ENCODE peak calls at places on chromosomes 6 and 20, in five cellular contexts. One of them, this sample, is unnamed.

GRCh38 chr6:122788663-122789062 is 395 bp upstream of the SMPDL3A start:
- DNase-seq in GM12878: no peak
- DNase-seq in HepG2: no peak
- DNase-seq in H1: no peak
- DNase-seq in K562: no peak
- DNase-seq in this sample: no peak

GRCh38 chr6:124002377-124003081 is 198.9 kb downstream of the NKAIN2 start:
- DNase-seq in H1: no peak
- DNase-seq in GM12878: no peak
- DNase-seq in HepG2: no peak
- DNase-seq in K562: no peak
- DNase-seq in this sample: no peak

GRCh38 chr6:159180001-159180400 is 10.8 kb downstream of the FNDC1 start:
- DNase-seq in H1: no peak
- DNase-seq in HepG2: no peak
- DNase-seq in GM12878: no peak
- DNase-seq in K562: no peak
- DNase-seq in this sample: no peak

GRCh38 chr20:51596656-51597388 is 54.3 kb upstream of the NFATC2 start:
- DNase-seq in K562: no peak
- DNase-seq in HepG2: no peak
- DNase-seq in GM12878: no peak
- DNase-seq in H1: no peak
- DNase-seq in this sample: no peak

GRCh38 chr6:131159578-131159977 is 24.3 kb downstream of the AKAP7 start:
- DNase-seq in K562: no peak
- DNase-seq in HepG2: no peak
- DNase-seq in GM12878: no peak
- DNase-seq in H1: no peak
- DNase-seq in this sample: no peak

GRCh38 chr6:81749704-81750103 is 2.8 kb downstream of the TENT5A start:
- DNase-seq in H1: no peak
- DNase-seq in K562: no peak
- DNase-seq in GM12878: no peak
- DNase-seq in HepG2: no peak
- DNase-seq in this sample: no peak

GRCh38 chr20:13232999-13233398 is 11.9 kb downstream of the ISM1 start:
- DNase-seq in K562: no peak
- DNase-seq in GM12878: no peak
- DNase-seq in H1: no peak
- DNase-seq in HepG2: no peak
- DNase-seq in this sample: no peak

GRCh38 chr6:102841055-102841454 is 1447.5 kb downstream of the GRIK2 start:
- DNase-seq in GM12878: no peak
- DNase-seq in H1: no peak
- DNase-seq in HepG2: no peak
- DNase-seq in K562: no peak
- DNase-seq in this sample: no peak

GRCh38 chr6:31351734-31352496 is 5.1 kb downstream of the HLA-B start:
- DNase-seq in GM12878: no peak
- DNase-seq in HepG2: no peak
- DNase-seq in H1: no peak
- DNase-seq in K562: no peak
- DNase-seq in this sample: no peak

GRCh38 chr6:29834564-29835436 is 7.2 kb downstream of the HLA-G start:
- DNase-seq in H1: peak
- DNase-seq in HepG2: no peak
- DNase-seq in K562: peak
- DNase-seq in GM12878: no peak
- DNase-seq in this sample: no peak

GRCh38 chr6:151493495-151494234 is at the start of gene CCDC170:
- DNase-seq in H1: peak
- DNase-seq in GM12878: no peak
- DNase-seq in HepG2: peak
- DNase-seq in K562: no peak
- DNase-seq in this sample: peak

GRCh38 chr6:153090241-153090930 is 40.7 kb downstream of the RGS17 start:
- DNase-seq in H1: no peak
- DNase-seq in HepG2: no peak
- DNase-seq in GM12878: no peak
- DNase-seq in K562: no peak
- DNase-seq in this sample: no peak

GRCh38 chr6:42834056-42834455 is 45.4 kb upstream of the RPL7L1 start:
- DNase-seq in K562: no peak
- DNase-seq in GM12878: no peak
- DNase-seq in HepG2: no peak
- DNase-seq in H1: no peak
- DNase-seq in this sample: no peak

GRCh38 chr20:49534314-49534713 is 33.6 kb downstream of the PTGIS start:
- DNase-seq in H1: peak
- DNase-seq in K562: peak
- DNase-seq in HepG2: peak
- DNase-seq in GM12878: peak
- DNase-seq in this sample: peak

GRCh38 chr20:10565922-10566897 is 107.6 kb downstream of the JAG1 start:
- DNase-seq in GM12878: no peak
- DNase-seq in K562: no peak
- DNase-seq in H1: no peak
- DNase-seq in HepG2: peak
- DNase-seq in this sample: no peak

GRCh38 chr6:168852336-168852884 is 401.2 kb downstream of the THBS2 start:
- DNase-seq in K562: no peak
- DNase-seq in H1: no peak
- DNase-seq in GM12878: no peak
- DNase-seq in HepG2: no peak
- DNase-seq in this sample: no peak

GRCh38 chr6:35096129-35096852 is 44.8 kb downstream of the TCP11 start:
- DNase-seq in GM12878: no peak
- DNase-seq in K562: no peak
- DNase-seq in H1: no peak
- DNase-seq in HepG2: peak
- DNase-seq in this sample: peak

DNA sequence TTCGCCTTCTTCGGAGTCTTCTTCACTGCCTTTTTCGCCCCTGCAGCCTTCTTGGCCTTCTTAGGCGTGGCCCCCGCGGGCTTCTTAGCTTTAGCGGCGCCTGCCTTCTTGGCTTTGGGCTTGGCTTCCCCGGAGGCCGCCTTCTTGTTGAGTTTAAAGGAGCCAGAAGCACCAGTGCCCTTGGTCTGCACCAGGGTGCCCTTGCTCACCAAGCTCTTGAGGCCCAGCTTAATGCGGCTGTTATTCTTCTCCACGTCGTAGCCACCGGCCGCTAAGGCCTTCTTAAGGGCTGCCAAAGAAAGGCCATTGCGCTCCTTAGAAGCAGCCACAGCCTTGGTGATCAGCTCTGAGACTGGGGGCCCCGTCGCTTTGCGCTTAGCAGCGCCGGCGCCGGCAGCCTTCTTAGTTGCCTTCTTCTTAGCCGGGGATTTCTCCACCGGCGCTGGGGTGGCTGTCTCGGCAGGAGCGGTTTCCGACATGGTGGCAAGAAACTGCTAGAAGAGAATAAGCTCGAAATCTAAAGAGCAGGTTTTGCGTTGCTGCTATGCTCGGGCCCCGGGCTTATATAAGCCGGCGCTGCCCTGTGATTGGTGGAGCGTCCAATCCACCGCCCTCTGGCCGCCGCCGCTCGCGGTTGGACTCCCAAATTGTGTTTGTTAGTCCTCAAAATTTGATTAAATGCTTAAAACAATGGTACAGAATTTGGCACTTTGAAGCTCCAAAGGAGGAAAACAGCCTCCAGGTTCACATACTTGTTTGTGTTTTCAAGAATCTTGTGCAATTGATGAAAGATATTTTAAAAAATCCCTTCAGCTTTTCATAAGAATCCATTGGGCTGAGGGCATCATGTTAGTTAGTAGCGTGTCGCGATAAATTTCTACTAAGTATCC is 44.9 kb downstream of the OR2B2 start:
- DNase-seq in HepG2: peak
- DNase-seq in K562: peak
- DNase-seq in GM12878: peak
- DNase-seq in H1: peak
- DNase-seq in this sample: no peak
- TF ChIP-seq KDM1A in HepG2: no peak
- TF ChIP-seq KDM1A in K562: no peak
- TF ChIP-seq KDM1A in GM12878: no peak
- TF ChIP-seq KDM1A in H1: no peak
- TF ChIP-seq KDM1A in this sample: no peak

DNA sequence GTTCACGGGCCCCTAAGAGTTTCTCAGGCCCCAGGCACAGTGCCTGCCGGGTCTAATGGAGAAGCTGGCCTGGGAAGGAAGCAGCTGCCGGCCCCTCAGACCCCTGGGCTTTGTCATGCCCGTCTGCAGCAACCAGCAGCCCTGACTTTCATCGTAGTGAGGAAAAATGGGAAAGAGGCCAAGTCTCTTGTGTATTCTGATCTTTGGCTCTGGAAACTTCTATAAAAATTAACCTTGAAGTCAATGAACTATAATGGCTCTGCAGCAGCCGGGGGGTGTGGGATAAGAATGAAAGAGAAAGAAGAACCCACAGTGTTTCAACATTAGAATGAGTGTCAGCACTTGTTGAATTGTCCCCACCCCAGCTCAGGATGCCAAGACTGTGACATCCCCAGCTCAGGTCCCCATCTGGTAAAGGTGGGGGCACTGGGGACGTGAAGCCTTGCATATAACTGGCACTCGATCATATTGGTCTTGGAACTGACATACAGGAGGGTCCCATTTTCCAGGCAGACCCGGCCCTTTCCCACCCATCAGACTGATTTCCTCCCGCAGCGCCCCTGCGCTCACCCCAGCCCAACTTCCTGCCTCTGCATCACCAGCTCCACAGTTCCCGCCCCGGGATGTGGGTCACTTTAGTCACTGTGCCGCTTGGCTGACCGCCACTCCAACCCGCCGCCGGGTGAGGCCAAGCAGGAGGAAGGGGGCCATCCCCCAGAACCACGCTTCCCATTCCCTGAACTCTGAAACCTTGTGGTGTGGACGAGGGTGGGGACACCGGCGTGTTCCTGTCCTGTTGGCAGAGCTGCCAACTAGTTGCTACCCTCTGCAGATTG is 12.7 kb downstream of the TGM2 start:
- DNase-seq in K562: no peak
- DNase-seq in HepG2: peak
- DNase-seq in H1: no peak
- DNase-seq in GM12878: peak
- DNase-seq in this sample: peak
- TF ChIP-seq HDAC2 in K562: no peak
- TF ChIP-seq HDAC2 in HepG2: no peak
- TF ChIP-seq HDAC2 in H1: no peak
- TF ChIP-seq HDAC2 in GM12878: no peak
- TF ChIP-seq HDAC2 in this sample: no peak

GRCh38 chr20:24631173-24631505 is 161.7 kb downstream of the SYNDIG1 start:
- DNase-seq in GM12878: no peak
- DNase-seq in K562: no peak
- DNase-seq in H1: peak
- DNase-seq in HepG2: no peak
- DNase-seq in this sample: no peak

GRCh38 chr20:24633521-24633920 is 164.1 kb downstream of the SYNDIG1 start:
- DNase-seq in K562: no peak
- DNase-seq in GM12878: no peak
- DNase-seq in H1: peak
- DNase-seq in HepG2: no peak
- DNase-seq in this sample: no peak

GRCh38 chr20:24633026-24633425 is 163.6 kb downstream of the SYNDIG1 start:
- DNase-seq in H1: peak
- DNase-seq in HepG2: no peak
- DNase-seq in GM12878: no peak
- DNase-seq in K562: no peak
- DNase-seq in this sample: no peak

GRCh38 chr20:24630486-24631172 is 161.2 kb downstream of the SYNDIG1 start:
- DNase-seq in H1: peak
- DNase-seq in HepG2: no peak
- DNase-seq in K562: no peak
- DNase-seq in GM12878: no peak
- DNase-seq in this sample: no peak

GRCh38 chr20:24632581-24632980 is 163.2 kb downstream of the SYNDIG1 start:
- DNase-seq in K562: no peak
- DNase-seq in HepG2: no peak
- DNase-seq in GM12878: no peak
- DNase-seq in H1: peak
- DNase-seq in this sample: no peak
- TF ChIP-seq KDM1A in K562: no peak
- TF ChIP-seq KDM1A in HepG2: no peak
- TF ChIP-seq KDM1A in GM12878: no peak
- TF ChIP-seq KDM1A in H1: no peak
- TF ChIP-seq KDM1A in this sample: no peak

GRCh38 chr20:1370548-1371110 is 22.2 kb downstream of the FKBP1A start:
- DNase-seq in HepG2: no peak
- DNase-seq in GM12878: no peak
- DNase-seq in H1: no peak
- DNase-seq in K562: no peak
- DNase-seq in this sample: no peak
- TF ChIP-seq HDAC2 in HepG2: no peak
- TF ChIP-seq HDAC2 in GM12878: no peak
- TF ChIP-seq HDAC2 in H1: no peak
- TF ChIP-seq HDAC2 in K562: no peak
- TF ChIP-seq HDAC2 in this sample: no peak

DNA sequence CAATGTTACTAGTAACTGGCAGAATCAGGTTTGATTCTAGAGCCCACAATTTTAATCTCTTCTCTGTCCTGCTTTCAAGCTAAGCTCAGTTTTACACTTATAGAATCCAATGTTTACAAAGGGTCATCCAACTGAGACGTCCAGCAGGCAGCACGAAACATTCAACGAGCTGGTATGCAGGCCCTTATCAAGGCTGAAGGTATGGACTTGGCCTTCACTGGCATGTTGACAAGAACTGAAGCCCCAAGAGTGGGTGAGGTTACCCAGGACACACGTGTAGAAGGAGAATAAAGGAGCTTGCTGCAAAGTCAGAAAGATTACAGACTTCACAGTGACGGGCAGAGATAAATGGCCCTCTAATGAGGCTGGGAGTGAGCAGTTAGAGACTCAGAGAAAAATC is 187.4 kb downstream of the KIF16B start:
- DNase-seq in H1: no peak
- DNase-seq in K562: no peak
- DNase-seq in GM12878: no peak
- DNase-seq in HepG2: no peak
- DNase-seq in this sample: no peak
- TF ChIP-seq KDM1A in H1: no peak
- TF ChIP-seq KDM1A in K562: no peak
- TF ChIP-seq KDM1A in GM12878: no peak
- TF ChIP-seq KDM1A in HepG2: no peak
- TF ChIP-seq KDM1A in this sample: no peak

GRCh38 chr6:3285049-3285639 is 26.4 kb downstream of the PSMG4 start:
- DNase-seq in K562: no peak
- DNase-seq in H1: no peak
- DNase-seq in HepG2: no peak
- DNase-seq in GM12878: no peak
- DNase-seq in this sample: no peak
- TF ChIP-seq HDAC2 in K562: no peak
- TF ChIP-seq HDAC2 in H1: no peak
- TF ChIP-seq HDAC2 in HepG2: no peak
- TF ChIP-seq HDAC2 in GM12878: no peak
- TF ChIP-seq HDAC2 in this sample: no peak

DNA sequence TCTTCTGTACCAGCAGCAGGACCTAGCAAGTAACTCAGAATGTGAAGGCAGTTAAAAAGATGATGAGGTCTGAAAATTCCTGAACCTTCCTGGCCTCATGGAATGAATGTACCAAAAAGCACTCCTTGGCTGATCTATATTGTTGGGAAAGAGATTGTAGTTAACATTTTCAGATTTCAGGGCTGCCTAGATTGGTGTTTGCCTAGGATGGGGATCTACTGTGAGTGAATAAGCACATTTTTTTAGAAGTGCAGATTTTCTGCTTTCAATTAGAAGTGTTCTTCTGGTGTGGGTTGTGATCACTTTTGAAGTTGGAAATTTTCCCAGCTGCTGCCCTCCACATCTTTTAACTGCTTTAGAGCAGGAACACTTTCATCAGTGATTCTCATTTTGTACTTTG is 6.2 kb downstream of the MYLIP start:
- DNase-seq in H1: no peak
- DNase-seq in GM12878: no peak
- DNase-seq in HepG2: no peak
- DNase-seq in K562: no peak
- DNase-seq in this sample: no peak
- TF ChIP-seq KDM1A in H1: no peak
- TF ChIP-seq KDM1A in GM12878: no peak
- TF ChIP-seq KDM1A in HepG2: no peak
- TF ChIP-seq KDM1A in K562: peak
- TF ChIP-seq KDM1A in this sample: no peak

This sample was measured in A549.